ENCODE peak calls at places on chromosome 16, in five cellular contexts. B, R, M, N and G are unnamed samples.

GRCh38 chr16:85554791-85555548 is 58.2 kb upstream of the GSE1 start:
- DNase-seq in B (no peak), R (peak; percentile 90), M (no peak), N (no peak), G (no peak)

GRCh38 chr16:23509763-23510153 is 536 bp downstream of the GGA2 start:
- DNase-seq in B (no peak), R (no peak), M (peak; percentile 54), N (no peak), G (no peak)

GRCh38 chr16:86427327-86427935 is 82.9 kb upstream of the FOXF1 start:
- DNase-seq in B (no peak), R (no peak), M (no peak), N (no peak), G (no peak)

GRCh38 chr16:23015580-23015979 is 133.7 kb downstream of the USP31 start:
- DNase-seq in B (no peak), R (no peak), M (no peak), N (no peak), G (no peak)

GRCh38 chr16:47143329-47143676 is 442 bp downstream of the NETO2 start:
- DNase-seq in B (peak; percentile 66), R (peak; percentile 81), M (peak; percentile 91), N (peak; percentile 15), G (peak; percentile 60)

GRCh38 chr16:59048876-59049275 is 314.8 kb upstream of the GOT2 start:
- DNase-seq in B (no peak), R (no peak), M (no peak), N (no peak), G (no peak)

GRCh38 chr16:47920709-47921108 is 235.1 kb downstream of the ABCC12 start:
- DNase-seq in B (no peak), R (no peak), M (no peak), N (no peak), G (no peak)

GRCh38 chr16:56611281-56611833 is 3.0 kb downstream of the MT2A start:
- DNase-seq in B (peak; percentile 78), R (no peak), M (no peak), N (peak; percentile 27), G (no peak)

GRCh38 chr16:15575293-15576049 is 67.5 kb downstream of the MARF1 start:
- DNase-seq in B (peak; percentile 90), R (peak; percentile 64), M (no peak), N (no peak), G (no peak)

GRCh38 chr16:22633280-22633679 is 122.6 kb downstream of the NPIPB5 start:
- DNase-seq in B (no peak), R (no peak), M (no peak), N (no peak), G (no peak)

GRCh38 chr16:10979717-10980601 is 35.6 kb downstream of the CLEC16A start:
- DNase-seq in B (peak; percentile 86), R (no peak), M (no peak), N (no peak), G (no peak)

GRCh38 chr16:11972128-11972527 is 4.4 kb upstream of the SNX29 start:
- DNase-seq in B (peak; percentile 72), R (no peak), M (no peak), N (no peak), G (no peak)

GRCh38 chr16:81567987-81568748 is 123.6 kb downstream of the CMIP start:
- DNase-seq in B (peak; percentile 74), R (no peak), M (no peak), N (no peak), G (no peak)

GRCh38 chr16:48609453-48610023 is 442 bp downstream of the N4BP1 start:
- DNase-seq in B (no peak), R (peak; percentile 72), M (peak; percentile 66), N (no peak), G (no peak)

GRCh38 chr16:70304892-70305448 is 6.0 kb downstream of the DDX19B start:
- DNase-seq in B (no peak), R (no peak), M (no peak), N (no peak), G (peak; percentile 11)

GRCh38 chr16:12257926-12258561 is 281.5 kb downstream of the SNX29 start:
- DNase-seq in B (peak; percentile 95), R (no peak), M (no peak), N (no peak), G (no peak)

GRCh38 chr16:81632392-81633146 is 146.5 kb upstream of the PLCG2 start:
- DNase-seq in B (no peak), R (peak; percentile 65), M (no peak), N (peak; percentile 93), G (no peak)

GRCh38 chr16:87570938-87571867 is 31.1 kb upstream of the JPH3 start:
- DNase-seq in B (peak; percentile 59), R (peak; percentile 66), M (peak; percentile 85), N (peak; percentile 42), G (no peak)

GRCh38 chr16:82011199-82011641 is at the start of gene SDR42E1:
- DNase-seq in B (no peak), R (peak; percentile 15), M (no peak), N (peak; percentile 91), G (no peak)

GRCh38 chr16:56614549-56614991 is 6.2 kb downstream of the MT2A start:
- DNase-seq in B (peak; percentile 39), R (no peak), M (no peak), N (no peak), G (no peak)

GRCh38 chr16:58267524-58268243 is 27.1 kb downstream of the PRSS54 start:
- DNase-seq in B (no peak), R (no peak), M (no peak), N (no peak), G (no peak)

GRCh38 chr16:81505011-81505660 is 60.5 kb downstream of the CMIP start:
- DNase-seq in B (no peak), R (peak; percentile 96), M (no peak), N (peak; percentile 44), G (no peak)

GRCh38 chr16:3004781-3005284 is 7.9 kb upstream of the CLDN9 start:
- DNase-seq in B (peak; percentile 65), R (peak; percentile 63), M (no peak), N (no peak), G (no peak)

GRCh38 chr16:3256146-3256875 is at the start of gene MEFV:
- DNase-seq in B (no peak), R (no peak), M (no peak), N (no peak), G (no peak)

GRCh38 chr16:67558859-67559258 is 3.5 kb upstream of the CTCF start:
- DNase-seq in B (no peak), R (no peak), M (no peak), N (no peak), G (no peak)

GRCh38 chr16:85612191-85612800 is 826 bp upstream of the GSE1 start:
- DNase-seq in B (peak; percentile 91), R (peak; percentile 77), M (peak; percentile 75), N (peak; percentile 94), G (no peak)

GRCh38 chr16:83113317-83113716 is 486.5 kb downstream of the CDH13 start:
- DNase-seq in B (peak; percentile 10), R (peak; percentile 16), M (peak; percentile 59), N (no peak), G (no peak)

GRCh38 chr16:88437367-88437964 is 15.6 kb upstream of the ZFPM1 start:
- DNase-seq in B (peak; percentile 48), R (peak; percentile 85), M (peak; percentile 98), N (peak; percentile 37), G (no peak)

GRCh38 chr16:25066747-25067631 is 44.6 kb upstream of the LCMT1 start:
- DNase-seq in B (peak; percentile 44), R (peak; percentile 98), M (peak; percentile 89), N (no peak), G (peak; percentile 62)
- H3K4me3 ChIP-seq in B (peak overlapping the region; percentile 82), R (peak overlapping the region; percentile 73), M (peak overlapping the region; percentile 52), N (no peak overlapping the region), G (peak overlapping the region; percentile 68)

DNA sequence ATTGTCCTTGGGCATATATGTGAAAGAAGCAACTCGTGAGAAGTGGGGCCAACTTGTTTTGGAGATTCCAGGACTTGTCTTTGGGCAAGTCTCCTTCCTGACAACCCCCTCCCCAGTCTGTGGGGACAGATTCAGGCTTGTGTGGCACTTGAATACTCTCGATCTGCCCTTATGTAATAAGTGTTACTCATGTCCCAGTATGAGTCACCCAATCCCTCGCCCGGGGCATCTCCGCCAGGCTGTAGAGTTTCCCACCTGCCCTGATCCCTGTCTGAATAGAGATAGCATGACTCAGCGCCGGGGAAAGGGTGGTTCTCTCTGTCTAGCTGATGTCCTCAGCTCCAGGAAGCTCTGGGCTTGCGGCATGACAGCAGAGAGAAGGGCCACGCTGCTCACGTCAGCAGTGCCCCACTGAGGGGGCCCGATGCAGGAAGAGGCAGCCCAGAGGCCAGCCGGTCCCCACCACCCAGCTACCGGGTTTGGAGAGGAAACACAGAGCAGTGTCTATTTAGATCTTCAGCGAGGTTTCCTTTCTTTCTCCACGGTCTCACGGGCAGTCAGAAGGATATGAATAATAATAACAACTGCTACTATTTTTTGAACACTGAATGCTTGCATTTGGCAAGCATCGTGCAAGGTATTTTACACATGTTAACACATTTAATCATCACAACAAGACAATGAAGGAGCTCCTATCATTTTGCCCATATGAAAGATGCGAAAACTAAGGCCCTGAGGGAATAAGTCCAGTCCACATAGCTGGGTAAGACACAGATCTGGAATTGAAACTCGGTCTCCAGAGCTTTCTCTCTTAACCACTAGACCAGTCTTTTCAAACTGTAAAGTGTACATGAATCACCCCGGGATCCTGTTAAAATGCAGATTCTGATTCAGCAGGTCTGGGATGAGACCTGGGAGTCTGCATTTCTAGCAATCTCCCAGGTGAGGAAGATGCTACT is 426.7 kb upstream of the MAF start:
- DNase-seq in B (peak; percentile 80), R (peak; percentile 76), M (no peak), N (no peak), G (peak; percentile 71)
- TF ChIP-seq ZNF274 in B (no peak), R (no peak), M (no peak), N (no peak), G (no peak)

DNA sequence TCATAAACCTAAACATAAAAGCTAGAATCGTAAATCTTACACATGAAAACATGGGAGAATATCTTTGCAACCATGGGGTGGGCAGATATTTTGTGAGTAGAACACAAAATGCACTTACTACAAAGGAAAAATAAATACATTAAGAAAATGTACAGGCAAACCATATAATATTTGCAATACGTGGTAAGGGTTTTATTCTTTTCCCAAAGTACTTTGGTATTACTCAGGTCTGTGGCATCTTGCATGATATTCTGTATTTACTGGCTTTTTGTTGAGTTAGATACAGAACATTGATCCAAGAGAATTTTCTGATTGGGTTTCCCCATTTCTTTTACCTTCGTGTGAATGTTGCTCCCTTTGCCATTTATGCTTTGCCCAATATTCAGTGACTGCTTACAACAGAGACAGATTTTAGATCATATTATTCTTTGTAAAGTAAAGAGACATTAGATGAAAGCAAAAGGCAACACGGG is 33.0 kb upstream of the ARHGAP17 start:
- DNase-seq in B (no peak), R (no peak), M (no peak), N (no peak), G (no peak)
- H3K4me3 ChIP-seq in B (peak overlapping the region; percentile 50), R (peak overlapping the region; percentile 37), M (no peak overlapping the region), N (peak overlapping the region; percentile 40), G (peak overlapping the region; percentile 12)

DNA sequence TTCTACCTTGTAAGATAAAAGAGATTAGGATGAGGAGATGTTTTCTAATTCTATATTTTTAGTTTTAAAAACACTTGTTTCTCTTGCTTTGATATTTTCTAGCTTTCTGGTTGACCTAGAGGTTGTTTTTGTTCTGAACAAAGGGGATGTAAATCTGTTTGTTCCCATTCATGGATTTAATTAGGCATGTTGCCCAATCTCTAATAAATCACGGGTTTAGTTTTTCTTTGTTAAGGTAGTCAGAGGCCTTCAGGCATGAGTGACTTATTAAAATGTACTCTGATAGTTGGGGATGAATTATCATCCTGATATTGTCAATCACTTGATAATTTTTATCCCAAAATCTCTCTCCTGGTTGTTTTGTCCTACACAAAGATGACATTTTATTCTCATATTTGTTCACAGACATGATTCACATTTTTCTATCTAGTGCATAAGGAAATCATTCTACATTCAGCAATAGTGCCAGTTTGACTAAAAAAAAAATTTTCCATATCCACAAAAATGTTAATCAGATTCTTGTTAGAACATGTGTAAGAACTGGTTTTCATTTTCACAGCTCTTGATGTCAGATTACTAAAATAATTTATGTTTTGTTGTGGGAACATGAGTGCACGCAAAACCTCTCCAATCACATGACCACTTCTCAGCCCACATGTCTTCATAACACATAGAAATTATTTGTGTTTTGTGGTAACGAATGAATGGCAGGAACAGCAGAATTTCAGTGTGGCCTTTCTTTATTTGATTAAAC is 95.7 kb upstream of the AKTIP start:
- DNase-seq in B (no peak), R (no peak), M (no peak), N (no peak), G (no peak)
- TF ChIP-seq ZNF274 in B (no peak), R (no peak), M (no peak), N (no peak), G (no peak)